ENCODE peak calls at places on chromosomes 5 and 9, in nine cellular contexts. F is astrocyte, X is stomach, M is GM10248, K is mesothelial cell of epicardium, L is HFFc6, I is ovary, B is HCT116, N is GM13977. O is an unnamed sample.

GRCh38 chr9:36543916-36544315 is 28.8 kb upstream of the MELK start:
- DNase-seq in F (peak), X (no peak), M (no peak), K (no peak), L (peak), I (no peak), B (no peak), N (no peak), O (no peak)

GRCh38 chr5:65874241-65874640 is 52.1 kb upstream of the ERBIN start:
- DNase-seq in F (peak), X (no peak), M (no peak), K (no peak), L (peak), I (no peak), B (no peak), N (no peak), O (no peak)

GRCh38 chr9:68762570-68762969 is 57.5 kb downstream of the PIP5K1B start:
- DNase-seq in F (no peak), X (no peak), M (no peak), K (no peak), L (no peak), I (no peak), B (no peak), N (no peak), O (no peak)

GRCh38 chr5:71972777-71973473 is 134.3 kb upstream of the MAP1B start:
- DNase-seq in F (no peak), X (no peak), M (no peak), K (no peak), L (no peak), I (no peak), B (no peak), N (no peak), O (no peak)

GRCh38 chr5:38837932-38838331 is 7.9 kb upstream of the OSMR start:
- DNase-seq in F (no peak), X (no peak), M (no peak), K (no peak), L (no peak), I (no peak), B (no peak), N (no peak), O (no peak)

GRCh38 chr9:9998491-9999287 is 614.1 kb downstream of the PTPRD start:
- DNase-seq in F (no peak), X (no peak), M (no peak), K (no peak), L (no peak), I (no peak), B (no peak), N (no peak), O (no peak)

GRCh38 chr5:2902742-2903297 is 151.3 kb upstream of the IRX2 start:
- DNase-seq in F (no peak), X (no peak), M (no peak), K (no peak), L (no peak), I (no peak), B (no peak), N (no peak), O (no peak)

GRCh38 chr5:154421868-154422267 is 23.9 kb upstream of the SAP30L start:
- DNase-seq in F (no peak), X (no peak), M (no peak), K (no peak), L (no peak), I (no peak), B (peak), N (peak), O (no peak)

GRCh38 chr5:1961304-1961946 is 78.7 kb upstream of the IRX4 start:
- DNase-seq in F (no peak), X (no peak), M (no peak), K (no peak), L (no peak), I (no peak), B (no peak), N (no peak), O (no peak)

DNA sequence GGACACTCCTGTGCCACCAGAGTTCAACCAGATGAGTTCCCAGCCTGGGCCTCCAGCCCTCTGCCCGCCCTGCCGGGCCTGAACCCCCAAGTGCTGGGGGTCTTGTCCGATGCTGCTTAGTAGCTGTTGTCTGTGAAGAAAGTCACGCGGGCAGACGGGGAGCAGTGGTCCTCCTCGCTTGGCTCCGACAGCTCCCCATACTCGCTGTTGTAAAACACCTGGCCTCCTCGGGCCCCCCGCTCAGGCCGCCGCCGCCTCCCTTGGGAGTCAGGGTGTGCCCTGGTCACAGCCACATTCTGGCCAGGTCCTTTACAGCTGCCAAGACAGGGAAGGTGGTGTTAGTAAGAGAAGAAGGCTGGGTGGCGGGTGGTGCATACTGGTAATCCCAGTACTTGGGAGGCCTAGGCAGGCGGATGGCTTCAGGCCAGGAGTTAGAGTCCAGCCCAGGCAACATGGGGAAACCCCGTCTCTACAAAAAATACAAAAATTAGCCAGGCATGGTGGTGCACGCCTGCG is 11.8 kb upstream of the SCGB3A1 start:
- DNase-seq in F (no peak), X (no peak), M (no peak), K (no peak), L (no peak), I (no peak), B (no peak), N (no peak), O (peak)
- TF ChIP-seq CTCF in F (no peak), X (no peak), M (no peak), K (no peak), L (no peak), I (no peak), B (no peak), N (no peak), O (no peak)

DNA sequence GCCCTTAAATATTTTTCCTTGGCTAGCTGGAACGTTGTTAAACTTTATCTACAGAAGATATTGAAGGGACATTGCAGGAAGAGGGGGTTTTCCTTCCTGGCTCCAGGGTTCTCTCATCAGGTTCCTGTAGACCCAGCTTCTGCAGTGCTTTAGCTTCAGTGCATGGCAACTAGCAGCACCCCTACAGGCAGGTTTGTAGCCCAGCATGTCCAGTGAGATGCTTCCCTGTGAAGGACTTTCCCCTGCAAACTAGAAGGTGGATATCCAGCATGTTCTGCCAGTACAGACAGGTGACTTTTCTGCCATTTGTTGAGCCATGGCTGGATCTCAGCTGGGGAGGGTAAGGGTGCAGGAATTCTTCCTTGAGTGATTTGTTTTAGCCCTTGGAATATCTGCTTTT is 10.4 kb downstream of the CCL28 start:
- DNase-seq in F (no peak), X (no peak), M (no peak), K (no peak), L (peak), I (no peak), B (peak), N (no peak), O (no peak)
- TF ChIP-seq CTCF in F (peak), X (no peak), M (no peak), K (no peak), L (peak), I (no peak), B (peak), N (no peak), O (no peak)

GRCh38 chr9:19284729-19285128 is 54.2 kb downstream of the DENND4C start:
- DNase-seq in F (no peak), X (no peak), M (no peak), K (no peak), L (no peak), I (no peak), B (no peak), N (no peak), O (no peak)
- TF ChIP-seq CTCF in F (no peak), X (no peak), M (no peak), K (no peak), L (no peak), I (no peak), B (no peak), N (no peak), O (no peak)

GRCh38 chr5:150513375-150514309 is 5.7 kb downstream of the NDST1 start:
- DNase-seq in F (no peak), X (no peak), M (no peak), K (no peak), L (no peak), I (no peak), B (no peak), N (no peak), O (peak)
- TF ChIP-seq CTCF in F (peak), X (no peak), M (no peak), K (no peak), L (peak), I (no peak), B (peak), N (no peak), O (peak)

GRCh38 chr5:175247146-175247545 is 196.8 kb downstream of the DRD1 start:
- DNase-seq in F (peak), X (no peak), M (no peak), K (no peak), L (peak), I (no peak), B (no peak), N (no peak), O (no peak)
- TF ChIP-seq CTCF in F (no peak), X (no peak), M (no peak), K (no peak), L (no peak), I (no peak), B (no peak), N (no peak), O (no peak)

GRCh38 chr5:168740055-168740820 is 161.1 kb upstream of the PANK3 start:
- DNase-seq in F (no peak), X (no peak), M (no peak), K (no peak), L (no peak), I (no peak), B (no peak), N (no peak), O (no peak)

GRCh38 chr5:168746893-168747640 is 167.9 kb upstream of the PANK3 start:
- DNase-seq in F (no peak), X (no peak), M (no peak), K (no peak), L (no peak), I (no peak), B (no peak), N (no peak), O (no peak)

GRCh38 chr5:168747987-168748777 is 169.0 kb upstream of the PANK3 start:
- DNase-seq in F (no peak), X (no peak), M (peak), K (no peak), L (no peak), I (no peak), B (peak), N (peak), O (peak)

GRCh38 chr5:168740821-168741213 is 161.6 kb upstream of the PANK3 start:
- DNase-seq in F (no peak), X (no peak), M (no peak), K (no peak), L (no peak), I (no peak), B (no peak), N (no peak), O (no peak)

DNA sequence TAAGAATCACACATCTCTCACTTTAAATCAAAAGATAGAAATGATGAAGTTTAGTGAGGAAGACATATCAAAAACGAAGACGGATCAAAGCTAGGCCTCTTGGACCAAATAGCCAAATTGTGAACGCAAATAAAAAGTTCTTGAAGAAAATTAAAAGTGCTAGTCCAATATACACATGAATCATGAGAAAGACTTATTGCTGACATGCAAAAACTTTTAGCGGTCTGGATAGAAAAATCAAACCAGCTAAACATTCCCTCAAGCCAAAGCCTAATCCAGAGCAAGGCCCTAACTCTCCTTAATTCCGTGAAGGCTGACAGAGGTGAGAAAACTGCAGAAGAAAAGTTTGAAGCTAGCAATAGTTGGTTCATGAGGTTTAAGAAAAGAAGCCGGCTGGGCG is 164.4 kb upstream of the PANK3 start:
- DNase-seq in F (no peak), X (no peak), M (no peak), K (no peak), L (no peak), I (no peak), B (no peak), N (no peak), O (no peak)
- TF ChIP-seq CTCF in F (no peak), X (no peak), M (no peak), K (no peak), L (no peak), I (no peak), B (no peak), N (no peak), O (no peak)

DNA sequence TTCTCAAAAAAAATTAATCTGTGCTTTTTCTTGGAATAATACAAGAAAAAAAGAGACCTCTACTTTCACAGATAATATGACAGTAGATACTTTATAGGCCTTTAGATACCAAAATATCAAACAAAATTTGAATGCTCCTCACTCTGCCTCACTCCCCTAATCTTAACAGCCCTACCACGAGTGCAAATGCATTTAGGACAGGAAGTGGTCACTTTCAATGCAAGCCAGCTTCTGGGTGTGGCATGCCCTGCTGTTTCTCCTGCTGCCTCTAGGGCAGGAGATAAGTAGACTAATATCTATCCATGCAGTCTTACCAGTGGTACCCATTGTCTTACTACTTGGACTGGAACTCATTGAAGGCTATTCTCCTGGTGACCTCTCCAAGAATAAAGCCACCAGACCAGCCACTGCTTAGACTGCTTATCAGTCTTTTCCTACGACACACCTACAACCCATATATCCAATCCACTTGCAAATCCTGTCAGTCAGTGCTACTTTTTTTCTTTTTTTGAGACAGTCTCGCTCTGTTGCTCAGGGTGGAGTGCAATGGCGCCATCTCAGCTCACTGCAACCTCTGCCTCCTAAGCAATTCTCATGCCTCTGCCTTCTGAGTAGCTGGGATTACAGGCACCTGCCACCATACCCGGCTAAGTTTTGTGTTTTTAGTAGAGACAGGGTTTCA is 23.0 kb downstream of the FRRS1L start:
- DNase-seq in F (peak), X (no peak), M (peak), K (no peak), L (peak), I (no peak), B (peak), N (peak), O (no peak)
- TF ChIP-seq CTCF in F (peak), X (no peak), M (no peak), K (no peak), L (peak), I (no peak), B (peak), N (peak), O (peak)

DNA sequence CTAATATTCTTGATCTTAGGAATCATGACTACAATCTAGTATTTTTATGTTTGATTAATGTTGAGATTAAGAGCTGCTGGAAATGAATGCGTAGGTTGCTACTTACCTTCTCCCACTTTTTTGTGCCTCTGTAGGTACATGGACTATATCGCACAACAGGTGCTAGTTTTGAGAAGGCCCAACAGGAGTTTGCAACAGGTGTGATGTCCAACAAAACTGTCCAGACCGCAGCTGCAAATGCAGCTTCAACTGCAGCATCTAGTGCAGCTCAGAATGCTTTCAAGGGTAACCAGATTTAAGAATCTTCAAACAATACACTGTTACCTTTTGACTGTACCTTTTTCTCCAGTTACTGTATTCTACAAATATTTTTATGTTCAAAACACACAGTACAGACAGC is 115.0 kb downstream of the SCAMP1 start:
- DNase-seq in F (no peak), X (no peak), M (no peak), K (no peak), L (no peak), I (no peak), B (no peak), N (no peak), O (no peak)
- TF ChIP-seq CTCF in F (no peak), X (no peak), M (no peak), K (no peak), L (no peak), I (no peak), B (no peak), N (no peak), O (no peak)

DNA sequence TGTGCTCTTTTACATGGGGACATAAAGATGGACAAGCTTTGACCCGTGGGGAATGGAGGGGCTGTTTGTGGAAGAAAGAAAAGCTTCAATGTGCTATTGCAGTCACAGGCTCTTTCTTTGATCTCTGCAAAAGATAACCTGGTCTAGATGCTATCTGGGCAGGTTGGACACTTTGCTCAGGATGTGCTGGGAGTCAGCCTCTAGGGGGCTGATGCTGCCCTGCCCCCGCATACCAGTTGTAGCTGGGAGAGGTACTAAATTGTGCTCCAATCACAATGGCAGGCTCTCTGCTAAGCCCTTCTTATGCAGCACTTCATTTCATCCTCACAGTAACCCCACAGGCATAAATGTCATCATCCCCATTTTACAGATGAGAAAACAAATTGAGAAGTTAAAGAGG is 67.2 kb downstream of the PSD2 start:
- DNase-seq in F (no peak), X (no peak), M (no peak), K (no peak), L (no peak), I (no peak), B (no peak), N (no peak), O (no peak)
- TF ChIP-seq CTCF in F (peak), X (no peak), M (no peak), K (no peak), L (peak), I (no peak), B (peak), N (peak), O (no peak)

DNA sequence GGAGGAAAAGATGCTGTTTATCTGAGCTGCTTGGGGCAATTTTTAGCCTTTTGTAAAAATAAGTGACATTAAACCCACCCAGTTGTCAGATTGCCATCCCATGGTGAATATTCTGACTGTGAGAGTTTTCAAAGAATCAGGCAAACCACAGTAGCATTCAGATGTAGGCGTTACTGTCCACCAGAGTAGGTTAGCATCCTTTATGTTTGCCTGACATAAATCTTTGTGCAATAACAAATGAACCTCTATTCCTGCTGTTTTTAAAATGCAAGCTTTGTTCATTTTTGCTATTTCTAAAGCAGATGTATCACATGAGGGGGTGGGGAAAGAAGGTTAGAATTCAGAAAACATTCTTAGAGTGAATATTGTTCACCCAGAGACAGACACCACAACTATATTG is 427.8 kb downstream of the CDH9 start:
- DNase-seq in F (no peak), X (no peak), M (no peak), K (no peak), L (no peak), I (no peak), B (no peak), N (no peak), O (no peak)
- TF ChIP-seq CTCF in F (no peak), X (no peak), M (no peak), K (no peak), L (no peak), I (no peak), B (no peak), N (no peak), O (no peak)

O was measured in glutamatergic neuron.